ENCODE peak calls at places on chromosomes 12 and 14, in seven cellular contexts. One of them, this sample, is unnamed.
A peak's percentile ranks its signal among the peaks of the same experiment; 100 is the strongest.

GRCh38 chr12:4278582-4278939 is 5.0 kb downstream of the CCND2 start:
- DNase-seq in HCT116: no peak
- DNase-seq in suprapubic skin: no peak
- DNase-seq in GM12865: no peak
- DNase-seq in hepatocyte: peak; percentile 71
- DNase-seq in bronchial epithelial cell: no peak
- DNase-seq in left ventricle myocardium inferior: peak; percentile 76
- DNase-seq in this sample: no peak

GRCh38 chr14:67999290-67999689 is 179.7 kb downstream of the RAD51B start:
- DNase-seq in HCT116: no peak
- DNase-seq in suprapubic skin: no peak
- DNase-seq in GM12865: no peak
- DNase-seq in hepatocyte: no peak
- DNase-seq in bronchial epithelial cell: peak; percentile 10
- DNase-seq in left ventricle myocardium inferior: no peak
- DNase-seq in this sample: no peak

GRCh38 chr14:80356413-80356812 is 145.1 kb upstream of the DIO2 start:
- DNase-seq in HCT116: no peak
- DNase-seq in suprapubic skin: no peak
- DNase-seq in GM12865: no peak
- DNase-seq in hepatocyte: peak; percentile 16
- DNase-seq in bronchial epithelial cell: no peak
- DNase-seq in left ventricle myocardium inferior: no peak
- DNase-seq in this sample: no peak

GRCh38 chr12:3680919-3681594 is 71.9 kb downstream of the CRACR2A start:
- DNase-seq in HCT116: no peak
- DNase-seq in suprapubic skin: no peak
- DNase-seq in GM12865: no peak
- DNase-seq in hepatocyte: peak; percentile 47
- DNase-seq in bronchial epithelial cell: peak; percentile 23
- DNase-seq in left ventricle myocardium inferior: peak; percentile 71
- DNase-seq in this sample: no peak

GRCh38 chr14:30195946-30196345 is 268.3 kb upstream of the PRKD1 start:
- DNase-seq in HCT116: no peak
- DNase-seq in suprapubic skin: no peak
- DNase-seq in GM12865: no peak
- DNase-seq in hepatocyte: no peak
- DNase-seq in bronchial epithelial cell: no peak
- DNase-seq in left ventricle myocardium inferior: no peak
- DNase-seq in this sample: no peak

GRCh38 chr12:779745-780734 is 27.7 kb downstream of the WNK1 start:
- DNase-seq in HCT116: no peak
- DNase-seq in suprapubic skin: no peak
- DNase-seq in GM12865: peak; percentile 23
- DNase-seq in hepatocyte: no peak
- DNase-seq in bronchial epithelial cell: peak; percentile 66
- DNase-seq in left ventricle myocardium inferior: no peak
- DNase-seq in this sample: peak; percentile 78

GRCh38 chr14:77761205-77761931 is 412 bp upstream of the SNW1 start:
- DNase-seq in HCT116: no peak
- DNase-seq in suprapubic skin: no peak
- DNase-seq in GM12865: peak; percentile 31
- DNase-seq in hepatocyte: peak; percentile 11
- DNase-seq in bronchial epithelial cell: peak; percentile 94
- DNase-seq in left ventricle myocardium inferior: peak; percentile 32
- DNase-seq in this sample: peak; percentile 66

GRCh38 chr12:76080017-76080728 is 4.3 kb downstream of the NAP1L1 start:
- DNase-seq in HCT116: no peak
- DNase-seq in suprapubic skin: no peak
- DNase-seq in GM12865: no peak
- DNase-seq in hepatocyte: no peak
- DNase-seq in bronchial epithelial cell: no peak
- DNase-seq in left ventricle myocardium inferior: no peak
- DNase-seq in this sample: no peak

GRCh38 chr14:68692916-68693771 is 99.7 kb downstream of the ZFP36L1 start:
- DNase-seq in HCT116: no peak
- DNase-seq in suprapubic skin: no peak
- DNase-seq in GM12865: no peak
- DNase-seq in hepatocyte: no peak
- DNase-seq in bronchial epithelial cell: peak; percentile 38
- DNase-seq in left ventricle myocardium inferior: no peak
- DNase-seq in this sample: no peak

GRCh38 chr14:91367173-91368171 is 50.1 kb downstream of the CCDC88C start:
- DNase-seq in HCT116: no peak
- DNase-seq in suprapubic skin: no peak
- DNase-seq in GM12865: peak; percentile 96
- DNase-seq in hepatocyte: peak; percentile 34
- DNase-seq in bronchial epithelial cell: peak; percentile 93
- DNase-seq in left ventricle myocardium inferior: no peak
- DNase-seq in this sample: peak; percentile 25

GRCh38 chr12:124640096-124640495 is 72.7 kb upstream of the NCOR2 start:
- DNase-seq in HCT116: no peak
- DNase-seq in suprapubic skin: no peak
- DNase-seq in GM12865: no peak
- DNase-seq in hepatocyte: no peak
- DNase-seq in bronchial epithelial cell: peak; percentile 86
- DNase-seq in left ventricle myocardium inferior: no peak
- DNase-seq in this sample: no peak

GRCh38 chr14:69794791-69795190 is 2.2 kb downstream of the SLC10A1 start:
- DNase-seq in HCT116: no peak
- DNase-seq in suprapubic skin: no peak
- DNase-seq in GM12865: no peak
- DNase-seq in hepatocyte: no peak
- DNase-seq in bronchial epithelial cell: no peak
- DNase-seq in left ventricle myocardium inferior: no peak
- DNase-seq in this sample: no peak

GRCh38 chr12:10121278-10121677 is 8.7 kb downstream of the CLEC7A start:
- DNase-seq in HCT116: no peak
- DNase-seq in suprapubic skin: no peak
- DNase-seq in GM12865: no peak
- DNase-seq in hepatocyte: no peak
- DNase-seq in bronchial epithelial cell: no peak
- DNase-seq in left ventricle myocardium inferior: no peak
- DNase-seq in this sample: no peak

GRCh38 chr12:106715582-106715981 is 58.9 kb upstream of the RIC8B start:
- DNase-seq in HCT116: no peak
- DNase-seq in suprapubic skin: no peak
- DNase-seq in GM12865: no peak
- DNase-seq in hepatocyte: no peak
- DNase-seq in bronchial epithelial cell: peak; percentile 21
- DNase-seq in left ventricle myocardium inferior: no peak
- DNase-seq in this sample: no peak
- TF ChIP-seq CTCF in HCT116: no peak
- TF ChIP-seq CTCF in suprapubic skin: no peak
- TF ChIP-seq CTCF in GM12865: no peak
- TF ChIP-seq CTCF in hepatocyte: no peak
- TF ChIP-seq CTCF in bronchial epithelial cell: no peak
- TF ChIP-seq CTCF in left ventricle myocardium inferior: no peak
- TF ChIP-seq CTCF in this sample: no peak

DNA sequence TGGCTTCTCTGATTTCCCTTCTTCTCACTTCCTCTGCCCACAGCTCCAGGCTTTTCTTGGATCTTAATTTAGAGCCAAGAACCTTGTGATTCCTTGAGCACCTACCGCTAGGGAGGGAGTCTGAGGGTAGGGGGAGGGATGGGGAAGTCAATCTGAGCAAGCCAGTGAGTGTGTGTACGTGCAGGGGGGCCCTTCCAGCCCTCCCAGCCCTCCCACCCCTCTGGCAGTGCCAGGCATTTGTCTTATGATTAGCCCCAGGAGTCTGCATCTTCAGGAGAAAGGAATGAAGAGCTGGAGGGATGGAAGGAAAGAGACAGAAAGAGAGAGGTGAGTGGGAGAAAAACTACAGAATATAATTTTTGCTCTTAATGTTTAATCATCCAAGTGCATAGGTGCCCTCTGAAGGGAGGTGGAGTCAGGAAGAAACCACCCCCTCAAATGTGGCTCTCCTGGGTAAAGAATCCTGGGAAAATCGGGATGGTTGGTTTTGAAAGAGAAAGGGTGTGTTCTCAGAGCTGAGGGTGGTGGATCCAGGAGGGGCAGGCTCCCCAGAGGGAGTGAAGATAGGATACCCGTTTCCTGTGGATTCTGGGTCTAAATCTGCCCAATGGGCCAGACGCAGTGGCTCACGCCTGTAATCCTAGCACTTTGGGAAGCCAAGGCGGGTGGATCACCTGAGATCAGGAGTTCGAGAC is 2.1 kb downstream of the PIANP start:
- DNase-seq in HCT116: no peak
- DNase-seq in suprapubic skin: no peak
- DNase-seq in GM12865: no peak
- DNase-seq in hepatocyte: no peak
- DNase-seq in bronchial epithelial cell: no peak
- DNase-seq in left ventricle myocardium inferior: no peak
- DNase-seq in this sample: no peak
- H3K4me3 ChIP-seq in HCT116: no peak overlapping the region
- H3K4me3 ChIP-seq in suprapubic skin: no peak overlapping the region
- H3K4me3 ChIP-seq in GM12865: no peak overlapping the region
- H3K4me3 ChIP-seq in hepatocyte: no peak overlapping the region
- H3K4me3 ChIP-seq in bronchial epithelial cell: no peak overlapping the region
- H3K4me3 ChIP-seq in left ventricle myocardium inferior: no peak overlapping the region
- H3K4me3 ChIP-seq in this sample: no peak overlapping the region

GRCh38 chr12:23014749-23015148 is 389.8 kb downstream of the ETNK1 start:
- DNase-seq in HCT116: no peak
- DNase-seq in suprapubic skin: no peak
- DNase-seq in GM12865: no peak
- DNase-seq in hepatocyte: no peak
- DNase-seq in bronchial epithelial cell: peak; percentile 29
- DNase-seq in left ventricle myocardium inferior: no peak
- DNase-seq in this sample: no peak
- TF ChIP-seq CTCF in HCT116: no peak
- TF ChIP-seq CTCF in suprapubic skin: no peak
- TF ChIP-seq CTCF in GM12865: no peak
- TF ChIP-seq CTCF in hepatocyte: peak; percentile 15
- TF ChIP-seq CTCF in bronchial epithelial cell: peak; percentile 10
- TF ChIP-seq CTCF in left ventricle myocardium inferior: no peak
- TF ChIP-seq CTCF in this sample: no peak

GRCh38 chr12:108690191-108690518 is 41.2 kb downstream of the CORO1C start:
- DNase-seq in HCT116: no peak
- DNase-seq in suprapubic skin: no peak
- DNase-seq in GM12865: no peak
- DNase-seq in hepatocyte: no peak
- DNase-seq in bronchial epithelial cell: no peak
- DNase-seq in left ventricle myocardium inferior: no peak
- DNase-seq in this sample: no peak
- H3K4me3 ChIP-seq in HCT116: no peak overlapping the region
- H3K4me3 ChIP-seq in suprapubic skin: peak overlapping the region; percentile 4
- H3K4me3 ChIP-seq in GM12865: peak overlapping the region; percentile 66
- H3K4me3 ChIP-seq in hepatocyte: no peak overlapping the region
- H3K4me3 ChIP-seq in bronchial epithelial cell: no peak overlapping the region
- H3K4me3 ChIP-seq in left ventricle myocardium inferior: peak overlapping the region; percentile 50
- H3K4me3 ChIP-seq in this sample: no peak overlapping the region

DNA sequence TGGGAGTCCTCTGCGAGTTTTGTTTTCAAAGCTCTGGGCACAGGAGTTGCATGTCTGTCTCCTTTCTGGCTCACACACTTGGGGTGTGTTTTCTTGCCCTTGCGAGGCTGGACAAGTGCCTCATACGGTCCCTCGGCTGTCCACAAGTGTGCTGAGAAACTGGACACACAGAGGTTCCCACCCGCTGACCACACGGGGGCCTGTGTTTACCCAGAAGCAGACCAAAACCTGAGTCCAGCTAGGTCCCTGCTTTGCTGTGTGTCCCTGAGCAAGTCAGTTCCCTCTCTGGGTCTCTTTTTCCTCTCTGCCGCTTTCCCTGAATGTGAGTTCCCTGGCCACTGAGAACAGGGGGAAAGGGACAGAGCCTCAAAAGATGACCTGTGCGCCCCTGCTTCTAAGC is 678 bp upstream of the OAS2 start:
- DNase-seq in HCT116: no peak
- DNase-seq in suprapubic skin: no peak
- DNase-seq in GM12865: peak; percentile 44
- DNase-seq in hepatocyte: no peak
- DNase-seq in bronchial epithelial cell: no peak
- DNase-seq in left ventricle myocardium inferior: peak; percentile 27
- DNase-seq in this sample: no peak
- TF ChIP-seq CTCF in HCT116: no peak
- TF ChIP-seq CTCF in suprapubic skin: no peak
- TF ChIP-seq CTCF in GM12865: no peak
- TF ChIP-seq CTCF in hepatocyte: no peak
- TF ChIP-seq CTCF in bronchial epithelial cell: no peak
- TF ChIP-seq CTCF in left ventricle myocardium inferior: no peak
- TF ChIP-seq CTCF in this sample: no peak

DNA sequence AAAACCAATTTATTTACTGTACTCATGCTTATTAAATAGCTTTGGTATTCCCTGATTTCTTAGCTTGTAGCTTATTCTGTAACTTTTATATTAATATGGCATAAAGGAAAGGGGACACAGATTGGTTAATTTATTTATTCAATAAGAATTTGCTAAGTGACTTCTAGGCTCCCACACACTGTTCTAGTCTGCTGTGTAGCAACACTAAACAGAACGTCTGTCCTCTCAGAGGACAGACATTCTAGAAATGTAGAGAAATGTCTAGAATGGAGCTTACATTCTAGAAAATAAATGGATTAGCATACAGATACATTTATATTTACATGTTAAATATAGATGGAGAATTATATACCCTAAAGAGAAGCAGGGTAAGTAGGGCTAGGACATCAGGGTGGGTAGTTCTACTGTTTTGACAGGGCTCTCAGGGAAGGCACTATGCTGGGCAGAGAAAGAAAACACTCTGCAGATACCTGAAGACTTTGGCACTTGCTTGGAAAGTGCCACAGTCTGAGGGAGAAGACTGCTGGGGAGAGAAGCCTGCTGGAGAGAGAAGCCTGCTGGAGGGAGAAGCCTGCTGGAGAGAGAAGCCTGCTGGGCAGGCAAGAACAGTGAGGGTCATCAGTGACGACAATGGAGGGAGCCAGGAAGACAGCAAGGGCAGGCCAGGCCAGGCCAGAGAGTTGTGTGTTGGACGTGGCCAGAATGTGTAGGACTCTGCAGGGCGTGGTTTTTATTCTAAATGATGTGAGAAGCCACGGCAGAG is 185.1 kb upstream of the ABCD2 start:
- DNase-seq in HCT116: no peak
- DNase-seq in suprapubic skin: no peak
- DNase-seq in GM12865: no peak
- DNase-seq in hepatocyte: no peak
- DNase-seq in bronchial epithelial cell: no peak
- DNase-seq in left ventricle myocardium inferior: no peak
- DNase-seq in this sample: no peak
- H3K4me3 ChIP-seq in HCT116: no peak overlapping the region
- H3K4me3 ChIP-seq in suprapubic skin: no peak overlapping the region
- H3K4me3 ChIP-seq in GM12865: no peak overlapping the region
- H3K4me3 ChIP-seq in hepatocyte: no peak overlapping the region
- H3K4me3 ChIP-seq in bronchial epithelial cell: no peak overlapping the region
- H3K4me3 ChIP-seq in left ventricle myocardium inferior: no peak overlapping the region
- H3K4me3 ChIP-seq in this sample: no peak overlapping the region

GRCh38 chr14:23483216-23483854 is 13.8 kb downstream of the NGDN start:
- DNase-seq in HCT116: no peak
- DNase-seq in suprapubic skin: no peak
- DNase-seq in GM12865: peak; percentile 25
- DNase-seq in hepatocyte: peak; percentile 30
- DNase-seq in bronchial epithelial cell: no peak
- DNase-seq in left ventricle myocardium inferior: no peak
- DNase-seq in this sample: no peak
- TF ChIP-seq CTCF in HCT116: peak; percentile 57
- TF ChIP-seq CTCF in suprapubic skin: peak; percentile 18
- TF ChIP-seq CTCF in GM12865: peak; percentile 45
- TF ChIP-seq CTCF in hepatocyte: peak; percentile 35
- TF ChIP-seq CTCF in bronchial epithelial cell: peak; percentile 46
- TF ChIP-seq CTCF in left ventricle myocardium inferior: peak; percentile 31
- TF ChIP-seq CTCF in this sample: peak; percentile 52

This sample was measured in epithelial cell of proximal tubule.